ENCODE peak calls at places on chromosome 19, in seven cellular contexts. B is stomach, K is esophagus squamous epithelium, F is epithelial cell of proximal tubule, L is HFF-Myc, N is BJ, G is psoas muscle. Q is an unnamed sample.

GRCh38 chr19:17005000-17005399 is 21.6 kb downstream of the CPAMD8 start:
- DNase-seq in G (no peak), L (no peak), B (no peak), K (no peak), F (no peak), N (no peak), Q (no peak)

GRCh38 chr19:7670150-7670784 is 1.4 kb downstream of the RETN start:
- DNase-seq in B (no peak), L (no peak), F (no peak), N (no peak), G (no peak), K (no peak), Q (no peak)

GRCh38 chr19:21202865-21203494 is 61.1 kb downstream of the ZNF431 start:
- DNase-seq in N (no peak), F (no peak), G (no peak), K (no peak), B (no peak), L (no peak), Q (no peak)

GRCh38 chr19:41997121-41997850 is 3.3 kb upstream of the ATP1A3 start:
- DNase-seq in B (peak), L (no peak), G (peak), N (no peak), K (no peak), F (no peak), Q (no peak)

GRCh38 chr19:7395360-7395781 is 46.6 kb downstream of the ARHGEF18 start:
- DNase-seq in G (no peak), L (no peak), K (no peak), B (no peak), N (no peak), F (no peak), Q (no peak)

GRCh38 chr19:15508035-15508710 is at the start of gene CYP4F22:
- DNase-seq in N (no peak), K (no peak), B (no peak), L (no peak), F (no peak), G (no peak), Q (no peak)

GRCh38 chr19:5908773-5909442 is 4.2 kb downstream of the VMAC start:
- DNase-seq in G (no peak), B (no peak), L (no peak), K (no peak), N (no peak), F (no peak), Q (no peak)

GRCh38 chr19:40596608-40597328 is 4.4 kb upstream of the LTBP4 start:
- DNase-seq in F (no peak), L (no peak), B (peak), G (peak), N (no peak), K (no peak), Q (no peak)

GRCh38 chr19:16042533-16043085 is 33.7 kb upstream of the TPM4 start:
- DNase-seq in L (no peak), N (no peak), B (no peak), F (no peak), K (no peak), G (no peak), Q (no peak)

GRCh38 chr19:46303702-46304397 is 7.0 kb downstream of the HIF3A start:
- DNase-seq in F (no peak), G (peak), K (no peak), L (no peak), N (no peak), B (peak), Q (no peak)

GRCh38 chr19:54451997-54452396 is 3.0 kb downstream of the LENG8 start:
- DNase-seq in F (no peak), L (no peak), G (peak), K (no peak), N (no peak), B (no peak), Q (no peak)

GRCh38 chr19:46537136-46538097 is 41.8 kb upstream of the PNMA8B start:
- DNase-seq in F (no peak), K (no peak), L (no peak), B (peak), N (no peak), G (peak), Q (no peak)

GRCh38 chr19:39246951-39247669 is 1.5 kb downstream of the IFNL4 start:
- DNase-seq in B (no peak), K (no peak), L (no peak), N (no peak), F (no peak), G (peak), Q (no peak)

GRCh38 chr19:7973883-7974282 is 30.4 kb upstream of the TIMM44 start:
- DNase-seq in B (no peak), F (no peak), N (no peak), G (peak), L (no peak), K (no peak), Q (no peak)

GRCh38 chr19:16472992-16473391 is 1.2 kb upstream of the EPS15L1 start:
- DNase-seq in K (no peak), B (no peak), F (no peak), N (no peak), G (no peak), L (no peak), Q (no peak)

GRCh38 chr19:42683917-42684513 is 56.3 kb downstream of the PSG3 start:
- DNase-seq in F (no peak), L (peak), B (no peak), K (no peak), N (no peak), G (no peak), Q (no peak)

GRCh38 chr19:43777163-43777700 is 3.5 kb downstream of the KCNN4 start:
- DNase-seq in L (no peak), F (no peak), B (no peak), G (no peak), K (no peak), N (no peak), Q (no peak)

GRCh38 chr19:12247644-12248222 is 47.0 kb downstream of the ZNF44 start:
- DNase-seq in F (no peak), N (no peak), K (no peak), G (no peak), L (no peak), B (no peak), Q (no peak)

GRCh38 chr19:13795595-13796300 is 505 bp downstream of the ZSWIM4 start:
- DNase-seq in G (no peak), K (no peak), L (no peak), N (no peak), F (no peak), B (no peak), Q (no peak)

DNA sequence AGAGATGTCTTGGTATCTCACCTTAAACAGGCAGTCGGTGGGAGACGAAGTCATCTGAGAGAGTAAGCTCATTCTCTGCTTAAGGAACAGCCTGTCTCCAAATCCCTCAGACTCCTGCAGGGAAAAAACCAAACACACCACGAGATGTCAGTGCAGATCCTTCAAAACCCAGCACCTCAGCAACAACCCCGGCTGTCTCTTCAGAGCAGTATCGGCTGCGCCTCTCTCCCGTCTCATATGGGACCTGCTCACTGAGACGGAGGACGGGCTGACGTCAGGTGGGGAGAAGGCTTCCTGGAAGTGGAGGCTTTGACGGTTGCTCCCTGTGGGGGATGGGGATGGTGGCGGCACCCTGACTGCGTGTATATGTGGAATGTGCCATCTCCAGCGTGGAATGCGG is 43.6 kb downstream of the ANKRD27 start:
- DNase-seq in B (no peak), L (no peak), F (no peak), K (no peak), N (no peak), G (no peak), Q (no peak)
- TF ChIP-seq CTCF in B (no peak), L (no peak), F (no peak), K (no peak), N (no peak), G (no peak), Q (no peak)

DNA sequence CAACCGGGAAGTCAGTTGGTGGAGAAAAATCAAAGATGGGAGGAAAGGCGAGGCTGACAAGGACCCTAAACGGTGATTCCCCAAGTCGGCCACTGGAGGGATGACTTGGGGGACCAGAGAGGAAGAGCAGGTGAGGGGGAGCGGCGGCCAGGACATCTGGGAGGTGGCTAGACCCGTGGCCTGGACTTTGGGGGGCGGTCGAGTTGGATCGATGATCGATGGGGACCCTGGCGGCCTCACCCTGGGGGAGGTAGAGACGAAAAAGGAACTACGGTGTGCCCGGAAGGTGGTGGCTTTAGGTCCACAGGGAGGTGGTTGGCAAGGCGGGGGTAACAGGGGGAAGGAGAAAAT is 7.6 kb upstream of the CIRBP start:
- DNase-seq in B (no peak), F (no peak), K (no peak), L (no peak), N (no peak), G (no peak), Q (no peak)
- TF ChIP-seq CTCF in B (no peak), F (peak), K (no peak), L (no peak), N (no peak), G (no peak), Q (no peak)

GRCh38 chr19:29467824-29468401 is 57.9 kb upstream of the VSTM2B start:
- DNase-seq in G (no peak), L (peak), N (no peak), B (no peak), F (no peak), K (no peak), Q (no peak)
- TF ChIP-seq CTCF in G (no peak), L (peak), N (peak), B (no peak), F (peak), K (no peak), Q (peak)

GRCh38 chr19:50310759-50311465 is 18.3 kb downstream of the KCNC3 start:
- DNase-seq in L (no peak), G (no peak), K (no peak), N (no peak), F (no peak), B (no peak), Q (no peak)

GRCh38 chr19:50312967-50313811 is 16.0 kb downstream of the KCNC3 start:
- DNase-seq in N (no peak), K (no peak), L (no peak), B (no peak), G (no peak), F (no peak), Q (no peak)

GRCh38 chr19:50309396-50310125 is 19.6 kb downstream of the KCNC3 start:
- DNase-seq in B (no peak), N (no peak), G (no peak), K (no peak), F (no peak), L (no peak), Q (no peak)

GRCh38 chr19:50313812-50314536 is 15.2 kb downstream of the KCNC3 start:
- DNase-seq in B (no peak), G (no peak), K (no peak), N (no peak), L (no peak), F (no peak), Q (no peak)

GRCh38 chr19:50311723-50312635 is 17.2 kb downstream of the KCNC3 start:
- DNase-seq in F (no peak), L (no peak), N (no peak), G (no peak), K (no peak), B (no peak), Q (no peak)
- TF ChIP-seq CTCF in F (no peak), L (no peak), N (no peak), G (no peak), K (no peak), B (no peak), Q (no peak)

GRCh38 chr19:2426661-2427322 is 594 bp downstream of the TIMM13 start:
- DNase-seq in G (peak), K (no peak), L (no peak), F (no peak), B (peak), N (no peak), Q (no peak)

GRCh38 chr19:2423913-2424685 is 3.3 kb downstream of the TIMM13 start:
- DNase-seq in B (no peak), N (no peak), F (no peak), K (no peak), G (no peak), L (no peak), Q (no peak)

GRCh38 chr19:2422951-2423880 is 4.2 kb downstream of the TIMM13 start:
- DNase-seq in L (no peak), F (no peak), B (no peak), K (no peak), G (no peak), N (no peak), Q (no peak)

GRCh38 chr19:2425622-2426581 is 1.5 kb downstream of the TIMM13 start:
- DNase-seq in B (no peak), L (no peak), G (no peak), K (no peak), N (no peak), F (no peak), Q (no peak)

GRCh38 chr19:2424686-2425621 is 2.4 kb downstream of the TIMM13 start:
- DNase-seq in B (peak), K (no peak), G (peak), L (no peak), N (no peak), F (no peak), Q (no peak)
- TF ChIP-seq CTCF in B (no peak), K (peak), G (peak), L (peak), N (peak), F (no peak), Q (peak)

DNA sequence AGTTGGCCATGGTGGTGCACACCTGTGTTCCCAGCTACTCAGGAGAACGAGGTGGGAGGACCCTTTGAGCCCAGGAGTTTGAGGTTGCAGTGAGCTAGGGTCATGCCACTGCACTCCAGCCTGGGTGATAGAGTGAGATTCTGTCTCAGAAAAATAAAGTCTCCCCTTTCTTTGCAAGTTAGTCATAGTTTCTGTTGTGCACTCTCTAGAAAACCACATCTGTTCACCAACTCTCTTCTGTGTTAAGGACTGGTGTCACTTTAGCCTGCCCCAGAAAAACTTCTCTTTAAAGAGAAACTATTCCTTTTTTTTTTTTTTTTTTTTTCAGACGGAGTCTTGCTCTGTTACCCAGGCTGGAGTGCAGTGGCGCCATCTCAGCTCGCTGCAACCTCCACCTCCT is 4.9 kb upstream of the CHST8 start:
- DNase-seq in N (no peak), F (no peak), L (no peak), B (no peak), K (no peak), G (no peak), Q (no peak)
- TF ChIP-seq CTCF in N (no peak), F (no peak), L (no peak), B (no peak), K (no peak), G (no peak), Q (no peak)